ENCODE peak calls at places on chromosomes 1 and 21, in ten cellular contexts. V, S, U, K, J, A, B, H, C and N are unnamed samples.

GRCh38 chr1:170674239-170674638 is 10.3 kb downstream of the PRRX1 start:
- DNase-seq in C (peak), A (no peak), B (no peak), S (no peak), K (no peak), V (peak), U (no peak), H (peak), J (no peak), N (no peak)

GRCh38 chr1:173245892-173246291 is 38.8 kb upstream of the TNFSF4 start:
- DNase-seq in B (no peak), C (no peak), J (no peak), U (no peak), S (no peak), H (no peak), V (no peak), A (no peak), K (no peak), N (no peak)

GRCh38 chr1:234839663-234840062 is 229.7 kb upstream of the IRF2BP2 start:
- DNase-seq in V (no peak), K (no peak), H (no peak), B (peak), C (no peak), A (no peak), U (no peak), J (no peak), S (no peak), N (no peak)

GRCh38 chr1:118588566-118588965 is 399.6 kb downstream of the TBX15 start:
- DNase-seq in V (no peak), U (no peak), S (no peak), A (no peak), J (no peak), B (no peak), H (no peak), C (no peak), K (no peak), N (no peak)

GRCh38 chr1:164735315-164736052 is 176.5 kb downstream of the PBX1 start:
- DNase-seq in A (no peak), J (no peak), K (no peak), S (peak), B (no peak), V (peak), C (peak), U (no peak), H (no peak), N (no peak)

GRCh38 chr1:193448682-193449461 is 262.5 kb upstream of the B3GALT2 start:
- DNase-seq in V (no peak), J (no peak), K (no peak), H (no peak), A (no peak), C (no peak), S (no peak), B (no peak), U (peak), N (peak)

GRCh38 chr1:152983234-152983633 is 647 bp upstream of the SPRR1A start:
- DNase-seq in V (no peak), S (peak), U (no peak), K (no peak), J (no peak), B (no peak), C (no peak), A (no peak), H (no peak), N (no peak)

GRCh38 chr1:207172321-207172720 is 68.3 kb downstream of the C4BPA start:
- DNase-seq in H (no peak), C (no peak), A (no peak), S (no peak), J (no peak), V (no peak), K (no peak), B (no peak), U (no peak), N (no peak)

GRCh38 chr1:59290173-59290954 is 6.5 kb upstream of the FGGY start:
- DNase-seq in V (peak), C (peak), B (peak), S (peak), U (peak), J (peak), A (no peak), H (no peak), K (peak), N (no peak)

GRCh38 chr1:6544831-6545230 is 9.5 kb downstream of the NOL9 start:
- DNase-seq in H (no peak), S (peak), A (no peak), B (no peak), C (no peak), U (no peak), J (no peak), V (peak), K (no peak), N (no peak)

GRCh38 chr1:29736582-29737188 is 500.4 kb downstream of the PTPRU start:
- DNase-seq in A (peak), C (peak), J (no peak), V (peak), U (peak), S (peak), B (peak), K (peak), H (peak), N (no peak)

GRCh38 chr1:99570486-99571089 is 75.3 kb upstream of the PALMD start:
- DNase-seq in A (no peak), H (peak), V (peak), U (no peak), S (no peak), B (no peak), K (no peak), C (peak), J (no peak), N (no peak)

GRCh38 chr1:52653207-52653849 is 20.4 kb downstream of the SHISAL2A start:
- DNase-seq in C (no peak), S (no peak), H (no peak), B (peak), K (no peak), U (no peak), A (no peak), J (no peak), V (no peak), N (no peak)

GRCh38 chr1:229268505-229268904 is 2.4 kb upstream of the RAB4A start:
- DNase-seq in V (no peak), A (peak), U (no peak), J (no peak), H (peak), C (no peak), B (no peak), K (no peak), S (peak), N (no peak)

GRCh38 chr1:14181191-14181793 is 417.2 kb upstream of the KAZN start:
- DNase-seq in B (no peak), U (peak), K (no peak), A (no peak), C (no peak), H (no peak), J (no peak), V (no peak), S (no peak), N (no peak)

GRCh38 chr1:1440941-1441888 is 5.7 kb downstream of the VWA1 start:
- DNase-seq in U (peak), V (peak), H (peak), A (no peak), K (no peak), S (no peak), B (peak), J (peak), C (no peak), N (no peak)

GRCh38 chr1:156836041-156836654 is 19.5 kb upstream of the SH2D2A start:
- DNase-seq in S (no peak), H (no peak), C (no peak), J (no peak), K (no peak), U (no peak), B (no peak), A (no peak), V (no peak), N (peak)

GRCh38 chr1:177969825-177970371 is at the start of gene SEC16B:
- DNase-seq in H (no peak), J (no peak), B (peak), V (no peak), A (no peak), C (no peak), U (peak), S (no peak), K (peak), N (no peak)

GRCh38 chr1:7405844-7406500 is 365.1 kb upstream of the VAMP3 start:
- DNase-seq in C (no peak), K (no peak), J (peak), A (no peak), B (no peak), H (no peak), S (no peak), V (no peak), U (no peak), N (no peak)

GRCh38 chr1:166253076-166253779 is 86.4 kb upstream of the FAM78B start:
- DNase-seq in B (no peak), A (no peak), U (no peak), H (no peak), V (no peak), S (no peak), K (no peak), C (no peak), J (no peak), N (no peak)

GRCh38 chr1:237672748-237673147 is 218.0 kb downstream of the ZP4 start:
- DNase-seq in J (no peak), S (peak), U (peak), C (peak), H (no peak), B (no peak), A (no peak), K (no peak), V (no peak), N (no peak)

GRCh38 chr1:46298387-46298786 is 5.0 kb downstream of the LRRC41 start:
- DNase-seq in J (no peak), B (no peak), U (no peak), H (no peak), C (no peak), K (no peak), S (no peak), V (no peak), A (no peak), N (no peak)

GRCh38 chr1:90717665-90718410 is 736 bp upstream of the BARHL2 start:
- DNase-seq in H (peak), U (no peak), A (no peak), V (peak), B (no peak), S (no peak), K (peak), J (no peak), C (peak), N (no peak)

GRCh38 chr1:232384172-232384571 is 245.8 kb downstream of the SIPA1L2 start:
- DNase-seq in B (no peak), J (no peak), K (no peak), A (no peak), S (no peak), V (no peak), U (no peak), H (no peak), C (no peak), N (no peak)

GRCh38 chr1:185440877-185441276 is 123.8 kb upstream of the IVNS1ABP start:
- DNase-seq in J (no peak), U (no peak), S (no peak), C (no peak), V (peak), B (no peak), H (peak), K (no peak), A (peak), N (no peak)

GRCh38 chr1:93348104-93348780 is 2.5 kb downstream of the DR1 start:
- DNase-seq in H (no peak), A (no peak), V (no peak), B (no peak), J (no peak), S (peak), U (no peak), K (no peak), C (peak), N (no peak)

GRCh38 chr1:87436534-87436933 is 107.9 kb downstream of the LMO4 start:
- DNase-seq in J (no peak), B (no peak), K (no peak), S (peak), H (no peak), A (no peak), C (no peak), U (no peak), V (no peak), N (no peak)

GRCh38 chr21:45822002-45822397 is 159.6 kb upstream of the COL6A1 start:
- DNase-seq in K (no peak), A (no peak), H (no peak), J (no peak), V (no peak), S (no peak), B (no peak), U (no peak), C (no peak), N (no peak)
- H3K4me3 ChIP-seq in K (no peak), A (no peak), H (no peak), J (no peak), V (no peak), S (no peak), B (no peak), U (no peak), C (no peak), N (no peak)

DNA sequence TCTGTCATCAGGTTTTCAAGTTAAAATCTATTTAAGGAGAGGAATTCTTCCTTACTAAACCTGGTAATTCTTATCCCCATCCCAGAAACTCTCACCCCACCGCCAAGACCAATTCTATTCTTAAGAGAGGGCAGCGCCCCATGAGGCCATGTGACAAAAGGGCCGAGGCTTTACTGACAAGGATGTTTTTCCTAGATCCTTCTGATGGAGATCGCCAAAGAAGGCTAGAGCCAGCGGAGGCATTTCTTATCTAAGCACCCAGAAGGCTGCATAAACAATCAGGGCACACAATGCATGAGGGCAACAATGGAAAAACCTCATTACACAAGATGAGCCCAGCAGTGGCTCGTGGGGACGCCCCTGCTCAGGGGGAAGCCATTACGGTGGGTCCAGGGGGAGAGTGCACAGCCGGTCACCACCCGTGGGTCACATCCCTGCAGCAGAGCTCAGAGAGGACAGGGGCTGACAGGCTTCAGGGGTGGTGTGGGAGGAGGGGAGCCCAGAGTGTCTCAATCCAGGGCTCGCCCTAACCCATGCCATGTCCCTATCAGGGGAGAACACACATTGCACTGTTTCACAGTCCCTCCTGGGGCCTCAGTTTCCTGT is 88.7 kb downstream of the ITPKB start:
- DNase-seq in H (no peak), S (no peak), B (no peak), V (no peak), A (no peak), C (no peak), K (no peak), J (no peak), U (no peak), N (no peak)
- TF ChIP-seq CTCF in H (no peak), S (no peak), B (no peak), V (no peak), A (peak), C (no peak), K (no peak), J (no peak), U (no peak), N (no peak)

DNA sequence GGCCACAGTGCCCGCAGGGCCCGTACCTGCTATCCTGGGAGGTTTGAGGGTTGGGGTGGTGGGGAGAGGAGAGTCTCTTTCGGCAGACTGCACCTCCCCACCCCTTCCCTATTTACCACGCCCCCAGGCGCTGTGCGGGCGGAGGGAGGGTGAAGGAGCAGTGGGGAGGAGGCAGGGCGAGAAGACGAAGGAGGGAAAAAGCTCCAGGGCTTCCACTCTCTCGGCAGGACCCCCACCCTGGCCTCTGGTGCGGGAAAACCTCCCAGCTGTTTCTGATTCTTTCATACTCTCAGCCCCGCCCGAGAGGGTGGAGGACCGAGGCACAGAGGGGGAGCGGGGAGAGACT is 896 bp upstream of the WNT2B start:
- DNase-seq in J (no peak), C (no peak), U (no peak), S (no peak), A (no peak), B (no peak), H (no peak), K (no peak), V (peak), N (no peak)
- H3K4me3 ChIP-seq in J (peak), C (peak), U (peak), S (peak), A (peak), B (peak), H (peak), K (peak), V (peak), N (peak)

GRCh38 chr1:209823143-209824041 is 4.4 kb upstream of the UTP25 start:
- DNase-seq in V (peak), H (peak), U (peak), A (no peak), K (no peak), S (peak), J (no peak), C (peak), B (peak), N (no peak)

GRCh38 chr1:209820986-209821385 is 6.8 kb upstream of the UTP25 start:
- DNase-seq in V (no peak), U (no peak), C (no peak), K (no peak), A (no peak), B (no peak), J (no peak), H (no peak), S (peak), N (no peak)

GRCh38 chr1:209819059-209819458 is 8.7 kb upstream of the UTP25 start:
- DNase-seq in B (no peak), J (no peak), S (no peak), V (no peak), K (no peak), H (no peak), U (no peak), A (no peak), C (no peak), N (no peak)

GRCh38 chr1:209825591-209826433 is 2.0 kb upstream of the UTP25 start:
- DNase-seq in J (no peak), U (no peak), V (no peak), A (no peak), S (peak), K (peak), B (no peak), H (no peak), C (no peak), N (no peak)

DNA sequence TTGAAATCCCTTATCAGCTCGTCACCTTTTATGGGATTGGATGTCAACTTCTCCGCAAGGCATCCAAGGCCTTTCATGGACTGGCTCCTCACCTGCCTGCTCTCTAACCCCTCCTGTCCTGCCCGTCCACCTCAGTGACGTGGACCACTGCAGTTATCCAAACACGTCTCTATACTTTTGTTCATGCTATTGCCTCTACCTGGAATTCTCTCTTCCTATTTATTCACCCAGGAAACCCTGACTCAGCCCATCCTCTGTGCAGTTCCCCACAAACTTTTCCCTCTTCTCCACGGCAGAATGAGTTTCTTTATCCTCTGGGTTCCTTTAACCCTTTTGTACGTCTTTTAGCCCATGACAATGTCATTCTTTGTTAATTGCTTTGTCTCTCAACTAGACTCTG is 5.1 kb upstream of the UTP25 start:
- DNase-seq in B (no peak), J (no peak), C (no peak), S (peak), H (no peak), K (no peak), A (no peak), V (no peak), U (no peak), N (no peak)
- TF ChIP-seq CTCF in B (no peak), J (no peak), C (no peak), S (no peak), H (no peak), K (no peak), A (no peak), V (no peak), U (no peak), N (no peak)

GRCh38 chr1:155305881-155306391 is 2.7 kb upstream of the FDPS start:
- DNase-seq in U (no peak), B (peak), H (peak), A (no peak), K (no peak), S (no peak), J (no peak), V (peak), C (no peak), N (no peak)

GRCh38 chr1:155308493-155309422 is at the start of gene FDPS:
- DNase-seq in U (peak), K (peak), A (peak), V (peak), J (peak), B (peak), H (peak), C (peak), S (peak), N (peak)

GRCh38 chr1:155309423-155310021 is 856 bp downstream of the FDPS start:
- DNase-seq in U (peak), K (peak), H (no peak), S (no peak), J (peak), A (no peak), V (peak), B (no peak), C (no peak), N (no peak)

GRCh38 chr1:155304558-155305063 is 3.4 kb upstream of the PKLR start:
- DNase-seq in H (no peak), S (no peak), V (no peak), K (no peak), A (no peak), U (no peak), J (no peak), C (no peak), B (peak), N (no peak)

GRCh38 chr1:155307247-155307740 is 1.4 kb upstream of the FDPS start:
- DNase-seq in H (peak), A (no peak), B (peak), J (no peak), C (peak), V (peak), K (no peak), U (peak), S (peak), N (no peak)
- H3K4me3 ChIP-seq in H (no peak), A (no peak), B (no peak), J (no peak), C (no peak), V (no peak), K (no peak), U (no peak), S (no peak), N (no peak)

DNA sequence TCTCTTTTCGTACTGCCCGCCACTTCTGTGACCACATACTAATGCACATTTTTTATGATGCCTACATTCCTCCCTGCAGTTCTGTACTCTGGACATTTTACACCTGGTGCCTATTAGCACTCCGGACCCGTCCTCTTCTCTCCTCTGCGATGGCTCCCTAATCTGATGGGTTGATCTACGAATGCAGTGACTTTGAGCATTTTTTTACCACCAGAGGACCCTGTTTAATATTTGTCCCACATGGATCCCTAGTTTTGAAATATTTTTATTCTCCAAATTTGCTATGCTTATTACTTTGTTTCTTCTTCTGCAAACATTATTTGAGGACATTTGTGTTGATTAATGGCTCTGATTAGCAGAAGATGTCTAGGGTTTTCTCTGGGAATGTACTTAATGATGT is 5.2 kb downstream of the PPFIA4 start:
- DNase-seq in K (no peak), B (no peak), U (no peak), J (no peak), V (peak), A (no peak), H (no peak), C (no peak), S (no peak), N (no peak)
- TF ChIP-seq CTCF in K (no peak), B (peak), U (no peak), J (no peak), V (peak), A (peak), H (peak), C (no peak), S (peak), N (peak)

DNA sequence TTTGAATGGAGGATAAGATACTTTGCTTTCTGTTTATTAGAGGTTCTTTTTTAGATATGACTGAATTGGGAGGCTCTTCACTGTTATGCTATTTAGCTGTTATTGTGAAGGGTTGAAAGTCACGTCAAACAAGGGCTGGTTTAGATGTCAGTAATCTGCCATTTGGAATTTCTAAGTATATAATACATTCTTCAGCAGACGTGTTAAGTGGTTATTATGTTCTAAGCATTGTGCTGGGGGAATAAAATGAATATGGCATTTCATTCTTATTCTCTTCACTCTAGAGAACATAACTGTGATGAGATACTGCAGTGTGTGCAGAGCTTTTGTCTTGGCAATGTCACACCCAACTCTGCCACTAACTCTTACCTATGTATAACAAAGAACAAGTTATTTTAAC is 58.0 kb downstream of the SLC30A7 start:
- DNase-seq in A (no peak), B (no peak), S (no peak), V (no peak), U (no peak), C (no peak), J (no peak), H (no peak), K (no peak), N (no peak)
- H3K4me3 ChIP-seq in A (no peak), B (no peak), S (no peak), V (no peak), U (no peak), C (no peak), J (no peak), H (no peak), K (no peak), N (no peak)